ENCODE peak calls at places on chromosomes 3 and 15, in six cellular contexts. V, W, A, E, B and P are unnamed samples.

GRCh38 chr3:149224736-149225594 is 3.3 kb upstream of the CP start:
- DNase-seq in V (no peak), W (peak), A (peak), E (peak), B (peak), P (peak)

GRCh38 chr15:22974745-22975144 is 5.4 kb downstream of the CYFIP1 start:
- DNase-seq in V (no peak), W (no peak), A (no peak), E (no peak), B (no peak), P (peak)

GRCh38 chr3:125957674-125958510 is 11.1 kb upstream of the ROPN1B start:
- DNase-seq in V (peak), W (no peak), A (no peak), E (no peak), B (no peak), P (no peak)

GRCh38 chr3:54356299-54357037 is 234.1 kb downstream of the CACNA2D3 start:
- DNase-seq in V (no peak), W (no peak), A (no peak), E (no peak), B (no peak), P (no peak)

GRCh38 chr15:55630921-55631320 is 42.8 kb upstream of the PYGO1 start:
- DNase-seq in V (no peak), W (no peak), A (no peak), E (no peak), B (peak), P (no peak)

GRCh38 chr15:66919421-66919820 is 146.0 kb upstream of the SMAD3 start:
- DNase-seq in V (no peak), W (no peak), A (no peak), E (no peak), B (no peak), P (no peak)

GRCh38 chr3:169430687-169431404 is 232.7 kb downstream of the MECOM start:
- DNase-seq in V (no peak), W (no peak), A (peak), E (no peak), B (peak), P (peak)

GRCh38 chr15:36334059-36334458 is 245.4 kb upstream of the CDIN1 start:
- DNase-seq in V (no peak), W (no peak), A (no peak), E (no peak), B (no peak), P (no peak)

GRCh38 chr15:80977627-80978036 is 12.0 kb downstream of the MESD start:
- DNase-seq in V (peak), W (no peak), A (peak), E (peak), B (peak), P (peak)
- TF ChIP-seq MYC in V (no peak), W (no peak), A (no peak), E (no peak), B (no peak), P (no peak)

GRCh38 chr3:185737020-185737419 is 87.8 kb downstream of the IGF2BP2 start:
- DNase-seq in V (no peak), W (no peak), A (no peak), E (no peak), B (peak), P (no peak)
- TF ChIP-seq MYC in V (no peak), W (no peak), A (no peak), E (no peak), B (no peak), P (no peak)

GRCh38 chr3:99899603-99900002 is 81.9 kb downstream of the CMSS1 start:
- DNase-seq in V (no peak), W (no peak), A (no peak), E (no peak), B (no peak), P (no peak)

GRCh38 chr3:99903844-99904243 is 86.2 kb downstream of the CMSS1 start:
- DNase-seq in V (no peak), W (no peak), A (no peak), E (no peak), B (no peak), P (no peak)

GRCh38 chr3:99900248-99900647 is 82.6 kb downstream of the CMSS1 start:
- DNase-seq in V (no peak), W (no peak), A (no peak), E (no peak), B (no peak), P (no peak)

GRCh38 chr3:99902091-99902490 is 84.4 kb downstream of the CMSS1 start:
- DNase-seq in V (no peak), W (no peak), A (no peak), E (no peak), B (no peak), P (no peak)

GRCh38 chr3:99901200-99901926 is 83.7 kb downstream of the CMSS1 start:
- DNase-seq in V (no peak), W (peak), A (peak), E (peak), B (peak), P (peak)
- TF ChIP-seq MYC in V (no peak), W (no peak), A (no peak), E (no peak), B (no peak), P (no peak)

GRCh38 chr3:65979152-65979551 is 59.6 kb downstream of the MAGI1 start:
- DNase-seq in V (no peak), W (no peak), A (no peak), E (no peak), B (no peak), P (no peak)

GRCh38 chr3:65978116-65978515 is 60.6 kb downstream of the MAGI1 start:
- DNase-seq in V (no peak), W (no peak), A (no peak), E (no peak), B (no peak), P (no peak)

GRCh38 chr3:65974505-65974904 is 64.2 kb downstream of the MAGI1 start:
- DNase-seq in V (no peak), W (no peak), A (no peak), E (no peak), B (no peak), P (no peak)

GRCh38 chr3:65975031-65975430 is 63.7 kb downstream of the MAGI1 start:
- DNase-seq in V (no peak), W (no peak), A (no peak), E (no peak), B (no peak), P (no peak)

DNA sequence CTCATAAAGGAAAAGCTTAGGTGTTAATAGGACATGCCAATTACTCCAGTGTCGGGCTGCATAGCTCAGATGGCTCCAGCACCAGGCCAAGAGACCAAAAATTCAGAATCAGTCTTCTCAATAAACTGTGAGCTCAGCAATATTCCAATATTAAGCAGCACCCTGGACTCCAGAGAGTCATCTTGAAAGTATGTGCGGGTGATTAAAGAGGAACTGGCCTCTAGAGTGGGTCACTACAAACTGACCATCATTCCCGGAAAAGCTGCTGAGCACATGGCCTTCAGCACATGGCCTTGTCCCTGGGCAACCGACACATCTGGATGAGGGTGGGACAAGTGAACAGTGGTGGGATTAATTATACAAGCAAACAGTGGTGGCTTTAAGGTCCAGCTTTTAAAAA is 59.0 kb downstream of the MAGI1 start:
- DNase-seq in V (no peak), W (no peak), A (no peak), E (no peak), B (no peak), P (no peak)
- TF ChIP-seq MYC in V (no peak), W (no peak), A (no peak), E (no peak), B (peak), P (no peak)

DNA sequence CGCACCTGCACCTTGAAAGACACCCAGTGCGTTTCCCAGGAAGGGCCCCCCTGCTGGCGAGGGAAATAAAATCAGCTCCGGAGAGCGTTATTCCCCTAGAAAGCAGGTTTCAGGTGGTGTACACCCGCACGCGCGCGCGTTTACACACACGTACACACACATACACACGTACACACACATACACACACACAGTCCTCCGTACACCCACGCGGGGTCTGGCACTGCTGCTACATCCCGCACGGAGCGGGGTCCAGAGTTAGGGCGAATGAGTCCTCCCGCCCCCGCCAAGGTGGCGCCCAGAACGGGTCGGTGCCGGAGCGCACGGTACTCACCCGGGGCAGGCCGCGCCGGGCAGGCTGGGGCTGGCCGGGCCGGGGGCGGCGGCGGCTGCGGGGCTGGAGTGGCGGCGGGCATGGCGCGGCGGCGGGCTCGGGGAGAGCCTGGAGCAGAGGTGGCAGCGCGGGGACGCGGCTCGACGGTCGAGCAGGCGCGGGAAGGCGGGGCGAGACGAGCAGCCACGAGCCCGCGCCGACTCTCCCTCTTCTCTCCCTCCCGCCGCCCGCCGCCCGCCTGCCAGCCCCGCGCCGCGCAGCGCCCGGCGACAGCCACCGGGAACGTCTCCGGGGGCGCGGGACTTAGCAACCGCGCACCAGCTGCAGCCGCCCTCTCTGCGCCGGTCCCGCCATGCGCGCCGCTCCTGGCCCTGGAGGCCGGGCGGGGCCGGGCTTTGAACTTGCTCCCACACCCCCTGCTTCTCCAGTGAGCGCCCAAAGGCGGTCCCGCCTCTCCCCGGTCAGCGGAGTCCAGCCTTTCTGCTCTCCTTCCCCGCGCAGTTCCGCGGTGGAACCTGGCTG is at the start of gene DCLK3:
- DNase-seq in V (no peak), W (no peak), A (no peak), E (no peak), B (no peak), P (no peak)
- TF ChIP-seq MYC in V (no peak), W (no peak), A (no peak), E (no peak), B (no peak), P (no peak)